ENCODE peak calls at places on chromosomes 13 and 19, in four cellular contexts. J is WTC11, T is HepG2, F is K562. O is an unnamed sample.

GRCh38 chr13:103976371-103976770 is 910.2 kb upstream of the SLC10A2 start:
- DNase-seq in J (no peak), T (no peak), F (no peak), O (no peak)

GRCh38 chr13:103273825-103274224 is 207.6 kb upstream of the SLC10A2 start:
- DNase-seq in J (no peak), T (no peak), F (no peak), O (no peak)

GRCh38 chr19:1469936-1470863 is 8.8 kb downstream of the C19orf25 start:
- DNase-seq in J (peak), T (no peak), F (peak), O (no peak)

GRCh38 chr19:30338066-30338465 is 34.1 kb upstream of the ZNF536 start:
- DNase-seq in J (no peak), T (no peak), F (no peak), O (no peak)

GRCh38 chr19:29294343-29294811 is 81.4 kb upstream of the UQCRFS1 start:
- DNase-seq in J (no peak), T (no peak), F (no peak), O (no peak)

GRCh38 chr19:45901432-45901903 is 945 bp downstream of the MYPOP start:
- DNase-seq in J (peak), T (no peak), F (no peak), O (no peak)

GRCh38 chr19:40371802-40372122 is 18.2 kb downstream of the HIPK4 start:
- DNase-seq in J (no peak), T (no peak), F (no peak), O (no peak)

GRCh38 chr19:45739498-45740439 is 6.5 kb downstream of the MEIOSIN start:
- DNase-seq in J (no peak), T (peak), F (peak), O (no peak)

GRCh38 chr13:20114066-20114465 is 46.8 kb downstream of the GJA3 start:
- DNase-seq in J (no peak), T (peak), F (no peak), O (no peak)

GRCh38 chr19:52010674-52011073 is 2.7 kb upstream of the ZNF615 start:
- DNase-seq in J (no peak), T (no peak), F (no peak), O (no peak)

GRCh38 chr13:74891610-74892009 is 590.4 kb downstream of the TBC1D4 start:
- DNase-seq in J (no peak), T (no peak), F (no peak), O (peak)

GRCh38 chr13:106859505-106859904 is 291.6 kb upstream of the ARGLU1 start:
- DNase-seq in J (no peak), T (no peak), F (no peak), O (no peak)

GRCh38 chr19:29302002-29302928 is 89.3 kb upstream of the UQCRFS1 start:
- DNase-seq in J (no peak), T (no peak), F (no peak), O (no peak)

DNA sequence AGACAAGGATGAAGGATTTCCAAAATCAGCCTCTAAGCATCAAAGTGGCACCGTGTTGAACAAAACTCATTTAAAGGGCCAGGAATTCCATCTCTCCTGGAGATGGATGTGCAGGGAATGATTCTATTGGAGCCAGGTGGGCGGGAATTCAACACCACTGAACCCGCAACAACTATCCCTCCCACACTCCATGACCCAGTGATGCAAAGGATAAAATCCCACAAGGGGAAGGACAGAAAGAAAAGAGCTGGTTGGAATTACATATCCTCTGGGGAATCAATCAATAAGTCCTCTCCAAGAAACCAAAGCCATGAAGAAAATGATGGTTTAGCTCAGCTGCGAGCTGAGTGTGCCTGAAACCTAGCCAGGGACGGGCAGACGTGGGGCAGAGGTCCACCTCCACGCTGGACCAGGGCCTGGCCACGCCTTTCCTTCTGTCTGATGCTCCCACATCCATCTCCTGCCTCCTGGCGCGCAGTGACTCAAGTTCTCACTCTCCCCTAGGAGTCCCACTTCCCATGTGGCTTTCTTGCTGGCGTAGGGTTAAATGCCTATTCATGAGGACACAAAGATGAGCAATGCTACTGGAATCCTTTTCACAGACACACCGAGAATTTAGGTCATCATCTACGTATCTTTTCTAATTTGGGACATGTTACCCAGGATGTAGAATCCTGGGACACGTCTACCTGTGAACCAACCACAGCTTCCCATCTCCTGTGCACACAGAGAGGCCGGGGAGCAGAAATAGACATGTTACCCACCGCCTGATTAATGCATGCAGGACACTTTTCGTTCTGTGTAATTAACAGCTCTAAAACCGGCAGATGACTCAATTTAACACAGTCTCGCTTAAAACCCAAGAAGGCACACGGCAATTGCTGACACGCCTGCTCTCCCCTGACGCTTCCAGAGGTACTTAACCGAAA is 48.6 kb downstream of the PEPD start:
- DNase-seq in J (peak), T (no peak), F (no peak), O (no peak)
- TF ChIP-seq HMGXB4 in J (no peak), T (no peak), F (no peak), O (no peak)

DNA sequence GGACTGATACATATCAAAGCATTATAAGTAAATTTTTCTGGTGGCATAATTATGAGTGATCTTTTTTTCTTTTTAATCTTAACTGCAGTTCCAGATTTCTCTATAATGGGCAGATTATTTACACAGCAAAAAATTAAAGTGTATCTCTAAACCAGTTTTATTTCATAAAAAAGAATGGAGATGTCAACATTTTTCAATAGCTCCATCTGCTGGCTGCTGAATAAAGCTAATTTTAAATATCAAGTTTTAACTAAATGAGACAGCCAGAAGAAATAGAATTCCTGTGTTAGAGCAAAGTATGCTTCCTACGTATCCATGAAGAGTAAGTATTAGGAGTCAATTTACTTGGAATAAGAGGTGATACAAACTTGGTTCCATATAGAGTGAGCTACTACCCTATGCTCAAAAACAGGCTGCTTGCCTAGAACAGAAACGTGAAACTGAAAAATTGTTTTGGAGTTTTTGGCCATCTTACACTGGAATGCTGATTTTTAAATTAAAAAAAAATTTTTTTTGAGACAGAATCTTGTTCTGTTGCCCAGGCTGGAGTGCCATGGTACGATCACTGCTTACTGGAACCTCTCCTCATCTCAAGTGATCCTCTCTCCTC is 5.0 kb upstream of the PDS5B start:
- DNase-seq in J (no peak), T (peak), F (peak), O (no peak)
- TF ChIP-seq HMGXB4 in J (no peak), T (no peak), F (no peak), O (no peak)

DNA sequence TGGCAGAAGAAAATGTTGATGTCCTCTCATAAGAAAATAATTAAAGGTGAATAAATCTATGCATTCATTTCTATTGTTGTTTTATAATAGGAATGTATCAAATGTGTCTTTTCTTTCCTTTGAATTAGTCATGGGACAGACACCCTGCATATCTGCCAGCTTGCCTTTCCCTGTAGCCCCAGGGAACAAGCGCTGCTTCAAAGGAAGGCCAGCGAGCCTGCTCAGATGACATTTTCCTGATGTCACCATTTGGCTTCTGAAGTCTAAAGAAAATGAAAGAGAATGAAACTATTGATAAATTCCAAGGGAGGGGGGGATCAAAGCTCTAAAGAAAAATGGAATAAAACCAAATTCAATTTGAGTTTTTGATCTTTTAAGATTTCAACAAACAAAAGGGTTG is 574.8 kb downstream of the IRS2 start:
- DNase-seq in J (no peak), T (no peak), F (no peak), O (peak)
- TF ChIP-seq HMGXB4 in J (no peak), T (no peak), F (no peak), O (no peak)

GRCh38 chr13:28630864-28631263 is 28.1 kb upstream of the POMP start:
- DNase-seq in J (no peak), T (no peak), F (no peak), O (no peak)

GRCh38 chr13:28628250-28628649 is 30.7 kb upstream of the POMP start:
- DNase-seq in J (no peak), T (no peak), F (no peak), O (no peak)

GRCh38 chr13:28636677-28637317 is 22.1 kb upstream of the POMP start:
- DNase-seq in J (peak), T (peak), F (peak), O (peak)

GRCh38 chr13:28636078-28636477 is 22.9 kb upstream of the POMP start:
- DNase-seq in J (no peak), T (no peak), F (no peak), O (no peak)

DNA sequence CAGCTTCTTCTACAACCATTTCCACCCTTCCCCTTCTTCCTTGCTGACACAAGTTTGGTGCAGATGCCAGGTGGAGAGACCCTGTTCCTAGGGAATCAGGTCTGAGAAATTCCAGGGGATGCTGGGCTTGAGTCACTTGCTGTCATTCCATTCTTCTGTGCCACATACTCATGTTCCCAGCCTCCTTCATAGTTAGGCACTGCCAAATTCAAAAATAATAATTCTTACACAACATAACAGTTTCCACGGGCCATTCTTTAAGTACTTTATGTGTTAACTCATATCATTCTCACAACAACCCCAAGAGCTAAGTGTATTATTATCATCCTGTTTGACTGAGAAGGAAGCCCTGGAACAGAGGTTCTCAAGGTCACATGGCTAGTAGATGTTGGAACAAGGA is 27.1 kb upstream of the POMP start:
- DNase-seq in J (no peak), T (no peak), F (no peak), O (no peak)
- TF ChIP-seq HMGXB4 in J (no peak), T (no peak), F (no peak), O (no peak)

GRCh38 chr19:54136086-54136863 is 1.3 kb upstream of the CNOT3 start:
- DNase-seq in J (no peak), T (no peak), F (no peak), O (no peak)
- TF ChIP-seq HMGXB4 in J (no peak), T (no peak), F (no peak), O (no peak)

GRCh38 chr13:77544765-77545316 is 9.3 kb downstream of the SCEL start:
- DNase-seq in J (no peak), T (no peak), F (no peak), O (no peak)

GRCh38 chr13:77543711-77544110 is 8.2 kb downstream of the SCEL start:
- DNase-seq in J (no peak), T (no peak), F (no peak), O (no peak)

GRCh38 chr13:77545626-77546412 is 10.3 kb downstream of the SCEL start:
- DNase-seq in J (no peak), T (no peak), F (no peak), O (no peak)

GRCh38 chr13:77548095-77548494 is 12.6 kb downstream of the SCEL start:
- DNase-seq in J (no peak), T (no peak), F (no peak), O (no peak)

DNA sequence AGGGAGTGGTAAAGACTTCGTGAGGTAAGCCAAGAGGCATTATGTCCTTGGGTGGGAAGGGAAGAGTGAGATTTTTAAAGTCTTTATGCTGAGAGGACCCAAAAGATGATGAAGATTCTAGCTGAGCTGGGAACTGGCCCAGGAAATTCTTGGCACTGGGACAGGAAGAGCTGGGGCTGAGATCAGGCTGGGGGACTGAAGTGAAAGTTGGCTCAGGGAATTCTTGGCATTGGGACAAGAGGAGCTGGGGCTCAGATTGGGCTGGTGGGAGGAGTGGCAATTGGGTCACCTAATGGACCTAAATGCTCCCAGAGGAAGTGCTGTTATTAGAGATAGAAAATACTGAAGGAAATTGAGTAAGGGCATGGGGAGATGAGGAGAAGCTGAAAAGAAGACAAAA is 8.9 kb downstream of the SCEL start:
- DNase-seq in J (no peak), T (no peak), F (no peak), O (no peak)
- TF ChIP-seq HMGXB4 in J (no peak), T (no peak), F (no peak), O (no peak)

GRCh38 chr13:96963786-96964475 is 30.3 kb downstream of the OXGR1 start:
- DNase-seq in J (no peak), T (no peak), F (no peak), O (no peak)

GRCh38 chr13:96967248-96967745 is 27.0 kb downstream of the OXGR1 start:
- DNase-seq in J (no peak), T (peak), F (peak), O (peak)

GRCh38 chr13:96966415-96967102 is 27.7 kb downstream of the OXGR1 start:
- DNase-seq in J (no peak), T (no peak), F (peak), O (no peak)

GRCh38 chr13:96968027-96968426 is 26.2 kb downstream of the OXGR1 start:
- DNase-seq in J (no peak), T (no peak), F (no peak), O (no peak)
- TF ChIP-seq HMGXB4 in J (no peak), T (no peak), F (no peak), O (no peak)

DNA sequence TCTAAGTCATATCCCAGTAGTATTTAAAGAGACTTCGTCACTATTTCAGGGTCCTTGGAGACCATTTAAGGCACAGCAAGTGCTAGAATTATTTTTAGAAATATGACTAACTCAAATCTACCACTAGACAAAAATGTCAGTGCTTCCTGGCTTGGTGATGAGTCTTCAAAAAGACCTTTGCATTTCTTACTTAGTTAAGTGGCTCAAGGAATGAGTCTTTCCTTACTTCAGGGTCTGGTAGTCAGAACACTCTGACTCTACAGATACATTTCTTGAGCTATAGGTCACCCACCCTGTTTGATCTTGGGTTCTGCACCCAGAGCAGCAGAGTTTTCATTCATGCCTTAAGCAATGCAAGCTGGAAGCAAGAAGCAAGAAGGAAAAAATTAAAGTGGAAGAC is 191.0 kb upstream of the HTR2A start:
- DNase-seq in J (no peak), T (no peak), F (no peak), O (no peak)
- TF ChIP-seq HMGXB4 in J (no peak), T (no peak), F (no peak), O (no peak)

GRCh38 chr13:30453727-30454126 is 12.0 kb downstream of the HMGB1 start:
- DNase-seq in J (no peak), T (no peak), F (no peak), O (peak)
- TF ChIP-seq HMGXB4 in J (no peak), T (no peak), F (no peak), O (no peak)

GRCh38 chr13:46908511-46908910 is 11.7 kb upstream of the HTR2A start:
- DNase-seq in J (no peak), T (no peak), F (no peak), O (no peak)
- TF ChIP-seq HMGXB4 in J (no peak), T (no peak), F (no peak), O (no peak)

O was measured in A549.